ENCODE peak calls at places on chromosomes 7 and 10, in four cellular contexts. One of them, this sample, is unnamed.

GRCh38 chr10:95783741-95784140 is 27.8 kb downstream of the ENTPD1 start:
- DNase-seq in uterus: no peak
- DNase-seq in stimulated activated naive B cell treated with anti-CD40 and anti-IgM and Interleukin-4, amounts not matched to agents 10 μg/mL and 1 μg/mL and 100 μg/mL, for 72 hours: peak
- DNase-seq in fibroblast of mammary gland: no peak
- DNase-seq in this sample: no peak

GRCh38 chr7:6530626-6531491 is 20.4 kb downstream of the GRID2IP start:
- DNase-seq in uterus: no peak
- DNase-seq in stimulated activated naive B cell treated with anti-CD40 and anti-IgM and Interleukin-4, amounts not matched to agents 10 μg/mL and 1 μg/mL and 100 μg/mL, for 72 hours: peak
- DNase-seq in fibroblast of mammary gland: no peak
- DNase-seq in this sample: no peak

GRCh38 chr10:60820093-60820769 is 42.0 kb downstream of the CDK1 start:
- DNase-seq in fibroblast of mammary gland: peak
- DNase-seq in uterus: no peak
- DNase-seq in stimulated activated naive B cell treated with anti-CD40 and anti-IgM and Interleukin-4, amounts not matched to agents 10 μg/mL and 1 μg/mL and 100 μg/mL, for 72 hours: no peak
- DNase-seq in this sample: peak

GRCh38 chr7:67455508-67455907 is 458.9 kb downstream of the TYW1 start:
- DNase-seq in uterus: no peak
- DNase-seq in fibroblast of mammary gland: no peak
- DNase-seq in stimulated activated naive B cell treated with anti-CD40 and anti-IgM and Interleukin-4, amounts not matched to agents 10 μg/mL and 1 μg/mL and 100 μg/mL, for 72 hours: no peak
- DNase-seq in this sample: no peak

GRCh38 chr7:103996639-103997038 is 7.2 kb upstream of the RELN start:
- DNase-seq in fibroblast of mammary gland: no peak
- DNase-seq in uterus: no peak
- DNase-seq in stimulated activated naive B cell treated with anti-CD40 and anti-IgM and Interleukin-4, amounts not matched to agents 10 μg/mL and 1 μg/mL and 100 μg/mL, for 72 hours: no peak
- DNase-seq in this sample: no peak

GRCh38 chr10:116765549-116766162 is 23.3 kb upstream of the HSPA12A start:
- DNase-seq in uterus: no peak
- DNase-seq in stimulated activated naive B cell treated with anti-CD40 and anti-IgM and Interleukin-4, amounts not matched to agents 10 μg/mL and 1 μg/mL and 100 μg/mL, for 72 hours: no peak
- DNase-seq in fibroblast of mammary gland: peak
- DNase-seq in this sample: no peak

GRCh38 chr10:132814469-132814856 is 28.5 kb upstream of the NKX6-2 start:
- DNase-seq in fibroblast of mammary gland: no peak
- DNase-seq in uterus: no peak
- DNase-seq in stimulated activated naive B cell treated with anti-CD40 and anti-IgM and Interleukin-4, amounts not matched to agents 10 μg/mL and 1 μg/mL and 100 μg/mL, for 72 hours: no peak
- DNase-seq in this sample: no peak

GRCh38 chr7:103009466-103010219 is 65.0 kb downstream of the FBXL13 start:
- DNase-seq in uterus: no peak
- DNase-seq in fibroblast of mammary gland: no peak
- DNase-seq in stimulated activated naive B cell treated with anti-CD40 and anti-IgM and Interleukin-4, amounts not matched to agents 10 μg/mL and 1 μg/mL and 100 μg/mL, for 72 hours: no peak
- DNase-seq in this sample: no peak

GRCh38 chr10:46014215-46014614 is 16.2 kb downstream of the NCOA4 start:
- DNase-seq in stimulated activated naive B cell treated with anti-CD40 and anti-IgM and Interleukin-4, amounts not matched to agents 10 μg/mL and 1 μg/mL and 100 μg/mL, for 72 hours: no peak
- DNase-seq in fibroblast of mammary gland: no peak
- DNase-seq in uterus: no peak
- DNase-seq in this sample: no peak

GRCh38 chr10:70905071-70906021 is 17.0 kb upstream of the PCBD1 start:
- DNase-seq in uterus: no peak
- DNase-seq in stimulated activated naive B cell treated with anti-CD40 and anti-IgM and Interleukin-4, amounts not matched to agents 10 μg/mL and 1 μg/mL and 100 μg/mL, for 72 hours: no peak
- DNase-seq in fibroblast of mammary gland: no peak
- DNase-seq in this sample: no peak

GRCh38 chr7:107045980-107046379 is 1.5 kb downstream of the PRKAR2B start:
- DNase-seq in uterus: no peak
- DNase-seq in fibroblast of mammary gland: no peak
- DNase-seq in stimulated activated naive B cell treated with anti-CD40 and anti-IgM and Interleukin-4, amounts not matched to agents 10 μg/mL and 1 μg/mL and 100 μg/mL, for 72 hours: no peak
- DNase-seq in this sample: peak

This sample was measured in fibroblast of gingiva.